ENCODE peak calls at places on chromosomes 12 and 14, in eight cellular contexts. One of them, this sample, is unnamed. For H3K36me3, the result is how much of the 10 kb centered on the place peaks cover.

GRCh38 chr14:33401326-33401725 is 462.6 kb downstream of the NPAS3 start:
- DNase-seq in fibroblast of lung: no peak
- DNase-seq in cardiac muscle cell: no peak
- DNase-seq in right atrium auricular region: no peak
- DNase-seq in thoracic aorta: no peak
- DNase-seq in right lobe of liver: no peak
- DNase-seq in GM23338: no peak
- DNase-seq in brain microvascular endothelial cell: no peak
- DNase-seq in this sample: no peak

GRCh38 chr12:14871247-14871646 is 14.4 kb downstream of the MGP start:
- DNase-seq in brain microvascular endothelial cell: no peak
- DNase-seq in fibroblast of lung: no peak
- DNase-seq in thoracic aorta: no peak
- DNase-seq in right atrium auricular region: no peak
- DNase-seq in right lobe of liver: no peak
- DNase-seq in cardiac muscle cell: no peak
- DNase-seq in GM23338: no peak
- DNase-seq in this sample: no peak

GRCh38 chr14:32049361-32050103 is 27.6 kb upstream of the ARHGAP5 start:
- DNase-seq in right atrium auricular region: no peak
- DNase-seq in right lobe of liver: no peak
- DNase-seq in cardiac muscle cell: no peak
- DNase-seq in GM23338: no peak
- DNase-seq in brain microvascular endothelial cell: no peak
- DNase-seq in thoracic aorta: no peak
- DNase-seq in fibroblast of lung: no peak
- DNase-seq in this sample: no peak

GRCh38 chr12:43847427-43847826 is 11.5 kb downstream of the TMEM117 start:
- DNase-seq in cardiac muscle cell: no peak
- DNase-seq in GM23338: no peak
- DNase-seq in fibroblast of lung: peak
- DNase-seq in thoracic aorta: no peak
- DNase-seq in right lobe of liver: no peak
- DNase-seq in brain microvascular endothelial cell: peak
- DNase-seq in right atrium auricular region: no peak
- DNase-seq in this sample: no peak

GRCh38 chr12:49982246-49983229 is 9.8 kb downstream of the AQP6 start:
- DNase-seq in GM23338: no peak
- DNase-seq in fibroblast of lung: no peak
- DNase-seq in right lobe of liver: no peak
- DNase-seq in thoracic aorta: no peak
- DNase-seq in brain microvascular endothelial cell: no peak
- DNase-seq in cardiac muscle cell: no peak
- DNase-seq in right atrium auricular region: no peak
- DNase-seq in this sample: no peak

GRCh38 chr12:85606455-85606854 is 229.8 kb downstream of the RASSF9 start:
- DNase-seq in right lobe of liver: no peak
- DNase-seq in right atrium auricular region: no peak
- DNase-seq in GM23338: no peak
- DNase-seq in cardiac muscle cell: no peak
- DNase-seq in fibroblast of lung: no peak
- DNase-seq in brain microvascular endothelial cell: no peak
- DNase-seq in thoracic aorta: no peak
- DNase-seq in this sample: no peak

GRCh38 chr12:80698847-80699542 is 8.4 kb upstream of the MYF6 start:
- DNase-seq in brain microvascular endothelial cell: no peak
- DNase-seq in fibroblast of lung: no peak
- DNase-seq in right atrium auricular region: no peak
- DNase-seq in GM23338: no peak
- DNase-seq in thoracic aorta: no peak
- DNase-seq in cardiac muscle cell: no peak
- DNase-seq in right lobe of liver: no peak
- DNase-seq in this sample: no peak

GRCh38 chr14:61145258-61145902 is 135.8 kb downstream of the TMEM30B start:
- DNase-seq in brain microvascular endothelial cell: peak
- DNase-seq in right lobe of liver: no peak
- DNase-seq in GM23338: no peak
- DNase-seq in right atrium auricular region: no peak
- DNase-seq in cardiac muscle cell: no peak
- DNase-seq in thoracic aorta: no peak
- DNase-seq in fibroblast of lung: peak
- DNase-seq in this sample: no peak

GRCh38 chr14:96803958-96804357 is 6.8 kb downstream of the VRK1 start:
- DNase-seq in cardiac muscle cell: no peak
- DNase-seq in fibroblast of lung: peak
- DNase-seq in right atrium auricular region: no peak
- DNase-seq in brain microvascular endothelial cell: no peak
- DNase-seq in GM23338: no peak
- DNase-seq in thoracic aorta: no peak
- DNase-seq in right lobe of liver: no peak
- DNase-seq in this sample: no peak

GRCh38 chr12:75554556-75554880 is 43.1 kb upstream of the KRR1 start:
- DNase-seq in right atrium auricular region: no peak
- DNase-seq in right lobe of liver: no peak
- DNase-seq in cardiac muscle cell: no peak
- DNase-seq in thoracic aorta: no peak
- DNase-seq in GM23338: no peak
- DNase-seq in fibroblast of lung: peak
- DNase-seq in brain microvascular endothelial cell: no peak
- DNase-seq in this sample: no peak

GRCh38 chr12:117679776-117680175 is 289.0 kb downstream of the KSR2 start:
- DNase-seq in right atrium auricular region: no peak
- DNase-seq in thoracic aorta: no peak
- DNase-seq in GM23338: no peak
- DNase-seq in cardiac muscle cell: no peak
- DNase-seq in right lobe of liver: no peak
- DNase-seq in fibroblast of lung: no peak
- DNase-seq in brain microvascular endothelial cell: no peak
- DNase-seq in this sample: no peak

GRCh38 chr12:104454997-104455396 is 1.8 kb upstream of the CHST11 start:
- DNase-seq in fibroblast of lung: peak
- DNase-seq in right atrium auricular region: no peak
- DNase-seq in GM23338: no peak
- DNase-seq in brain microvascular endothelial cell: no peak
- DNase-seq in cardiac muscle cell: no peak
- DNase-seq in thoracic aorta: no peak
- DNase-seq in right lobe of liver: no peak
- DNase-seq in this sample: no peak

GRCh38 chr14:55712505-55712904 is 132.5 kb downstream of the KTN1 start:
- DNase-seq in GM23338: no peak
- DNase-seq in right lobe of liver: peak
- DNase-seq in brain microvascular endothelial cell: no peak
- DNase-seq in fibroblast of lung: no peak
- DNase-seq in thoracic aorta: no peak
- DNase-seq in right atrium auricular region: no peak
- DNase-seq in cardiac muscle cell: no peak
- DNase-seq in this sample: no peak

GRCh38 chr12:117228239-117228638 is 38.0 kb upstream of the FBXO21 start:
- DNase-seq in fibroblast of lung: no peak
- DNase-seq in thoracic aorta: no peak
- DNase-seq in GM23338: no peak
- DNase-seq in brain microvascular endothelial cell: peak
- DNase-seq in right lobe of liver: no peak
- DNase-seq in cardiac muscle cell: no peak
- DNase-seq in right atrium auricular region: no peak
- DNase-seq in this sample: no peak

GRCh38 chr12:104742551-104742961 is 215.5 kb downstream of the SLC41A2 start:
- DNase-seq in fibroblast of lung: no peak
- DNase-seq in cardiac muscle cell: no peak
- DNase-seq in brain microvascular endothelial cell: no peak
- DNase-seq in right atrium auricular region: no peak
- DNase-seq in right lobe of liver: no peak
- DNase-seq in thoracic aorta: no peak
- DNase-seq in GM23338: no peak
- DNase-seq in this sample: no peak

GRCh38 chr12:96501139-96501741 is 11.9 kb downstream of the CFAP54 start:
- DNase-seq in brain microvascular endothelial cell: peak
- DNase-seq in right lobe of liver: no peak
- DNase-seq in fibroblast of lung: peak
- DNase-seq in thoracic aorta: no peak
- DNase-seq in cardiac muscle cell: no peak
- DNase-seq in GM23338: peak
- DNase-seq in right atrium auricular region: no peak
- DNase-seq in this sample: peak

GRCh38 chr14:68124050-68124449 is 304.5 kb downstream of the RAD51B start:
- DNase-seq in brain microvascular endothelial cell: no peak
- DNase-seq in right lobe of liver: no peak
- DNase-seq in cardiac muscle cell: no peak
- DNase-seq in GM23338: no peak
- DNase-seq in fibroblast of lung: no peak
- DNase-seq in thoracic aorta: no peak
- DNase-seq in right atrium auricular region: no peak
- DNase-seq in this sample: no peak

GRCh38 chr14:68127166-68127565 is 307.6 kb downstream of the RAD51B start:
- DNase-seq in thoracic aorta: no peak
- DNase-seq in brain microvascular endothelial cell: no peak
- DNase-seq in right lobe of liver: no peak
- DNase-seq in GM23338: no peak
- DNase-seq in cardiac muscle cell: no peak
- DNase-seq in right atrium auricular region: no peak
- DNase-seq in fibroblast of lung: no peak
- DNase-seq in this sample: no peak

GRCh38 chr14:68124885-68125731 is 305.5 kb downstream of the RAD51B start:
- DNase-seq in right lobe of liver: no peak
- DNase-seq in brain microvascular endothelial cell: peak
- DNase-seq in fibroblast of lung: no peak
- DNase-seq in GM23338: no peak
- DNase-seq in cardiac muscle cell: no peak
- DNase-seq in thoracic aorta: no peak
- DNase-seq in right atrium auricular region: no peak
- DNase-seq in this sample: no peak
- H3K27ac ChIP-seq in right lobe of liver: no peak
- H3K27ac ChIP-seq in brain microvascular endothelial cell: peak
- H3K27ac ChIP-seq in fibroblast of lung: no peak
- H3K27ac ChIP-seq in GM23338: no peak
- H3K27ac ChIP-seq in cardiac muscle cell: no peak
- H3K27ac ChIP-seq in thoracic aorta: peak
- H3K27ac ChIP-seq in right atrium auricular region: no peak
- H3K27ac ChIP-seq in this sample: peak

DNA sequence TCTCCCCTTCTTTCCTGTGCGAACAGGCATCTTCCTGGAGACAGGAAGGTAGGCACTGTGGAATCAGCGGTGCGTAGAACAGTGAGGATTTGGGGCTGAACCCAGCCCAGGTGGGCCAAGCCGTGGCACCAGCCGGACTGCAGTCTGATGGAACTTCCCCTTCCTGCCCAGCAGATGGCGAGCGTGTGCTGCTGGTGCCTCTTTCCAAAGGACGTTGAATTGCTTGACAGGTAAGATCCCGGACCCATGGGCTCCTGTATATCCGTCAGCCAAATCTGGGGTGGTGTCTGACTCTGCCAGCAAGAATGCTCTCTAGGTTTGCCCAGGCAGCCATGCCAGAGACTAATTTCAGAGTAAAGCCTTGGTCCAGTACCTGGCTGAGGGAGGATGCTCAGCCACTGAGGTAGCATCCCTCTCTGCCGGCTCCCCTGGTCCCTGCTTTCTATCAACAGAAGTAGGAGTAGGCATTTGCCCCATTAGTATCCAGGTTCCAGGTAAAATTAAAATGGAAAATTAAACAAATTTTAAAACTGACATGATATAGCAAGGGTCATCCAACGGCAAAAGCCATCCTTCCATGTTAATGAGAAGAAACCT is 21.1 kb upstream of the KCNA5 start:
- DNase-seq in right lobe of liver: no peak
- DNase-seq in thoracic aorta: no peak
- DNase-seq in right atrium auricular region: no peak
- DNase-seq in fibroblast of lung: peak
- DNase-seq in cardiac muscle cell: peak
- DNase-seq in GM23338: peak
- DNase-seq in brain microvascular endothelial cell: no peak
- DNase-seq in this sample: peak
- TF ChIP-seq CTCF in right lobe of liver: peak
- TF ChIP-seq CTCF in thoracic aorta: peak
- TF ChIP-seq CTCF in right atrium auricular region: peak
- TF ChIP-seq CTCF in fibroblast of lung: peak
- TF ChIP-seq CTCF in cardiac muscle cell: peak
- TF ChIP-seq CTCF in GM23338: peak
- TF ChIP-seq CTCF in brain microvascular endothelial cell: peak
- TF ChIP-seq CTCF in this sample: peak

GRCh38 chr14:67168110-67168441 is 21.2 kb upstream of the GARIN2 start:
- DNase-seq in right atrium auricular region: no peak
- DNase-seq in thoracic aorta: no peak
- DNase-seq in cardiac muscle cell: no peak
- DNase-seq in fibroblast of lung: no peak
- DNase-seq in right lobe of liver: no peak
- DNase-seq in GM23338: no peak
- DNase-seq in brain microvascular endothelial cell: no peak
- DNase-seq in this sample: no peak

GRCh38 chr14:67167420-67168109 is 21.7 kb upstream of the GARIN2 start:
- DNase-seq in brain microvascular endothelial cell: no peak
- DNase-seq in fibroblast of lung: no peak
- DNase-seq in right lobe of liver: no peak
- DNase-seq in right atrium auricular region: no peak
- DNase-seq in cardiac muscle cell: no peak
- DNase-seq in thoracic aorta: no peak
- DNase-seq in GM23338: peak
- DNase-seq in this sample: no peak

GRCh38 chr14:67162390-67162789 is 26.9 kb upstream of the GARIN2 start:
- DNase-seq in fibroblast of lung: no peak
- DNase-seq in GM23338: no peak
- DNase-seq in brain microvascular endothelial cell: no peak
- DNase-seq in cardiac muscle cell: no peak
- DNase-seq in thoracic aorta: no peak
- DNase-seq in right lobe of liver: no peak
- DNase-seq in right atrium auricular region: no peak
- DNase-seq in this sample: no peak

GRCh38 chr14:67170706-67171105 is 18.5 kb upstream of the GARIN2 start:
- DNase-seq in fibroblast of lung: no peak
- DNase-seq in right atrium auricular region: no peak
- DNase-seq in right lobe of liver: no peak
- DNase-seq in cardiac muscle cell: no peak
- DNase-seq in brain microvascular endothelial cell: no peak
- DNase-seq in thoracic aorta: no peak
- DNase-seq in GM23338: no peak
- DNase-seq in this sample: no peak

DNA sequence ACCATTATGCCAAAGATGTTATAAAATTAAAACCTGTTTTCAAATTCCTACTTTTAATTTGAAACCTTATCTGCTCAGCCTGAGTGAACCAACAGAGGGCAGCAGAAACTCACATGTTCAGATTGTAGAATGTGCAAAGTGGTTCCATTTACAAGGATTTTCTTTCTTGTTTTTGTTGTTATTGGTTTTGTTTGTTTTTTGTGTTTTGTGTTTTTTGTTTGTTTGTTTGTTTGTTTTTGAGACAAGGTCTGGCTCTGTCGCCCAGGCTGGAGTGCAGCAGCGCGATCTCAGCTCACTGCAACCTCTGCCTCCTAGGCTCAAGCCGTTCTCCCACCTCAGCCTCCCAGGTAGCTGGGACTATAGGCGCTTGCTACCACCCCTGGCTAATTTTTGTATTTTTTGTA is 22.8 kb upstream of the GARIN2 start:
- DNase-seq in fibroblast of lung: peak
- DNase-seq in right lobe of liver: no peak
- DNase-seq in brain microvascular endothelial cell: peak
- DNase-seq in GM23338: peak
- DNase-seq in right atrium auricular region: no peak
- DNase-seq in cardiac muscle cell: peak
- DNase-seq in thoracic aorta: no peak
- DNase-seq in this sample: no peak
- H3K36me3 ChIP-seq in fibroblast of lung: under half
- H3K36me3 ChIP-seq in right lobe of liver: under half
- H3K36me3 ChIP-seq in brain microvascular endothelial cell: under half
- H3K36me3 ChIP-seq in GM23338: under half
- H3K36me3 ChIP-seq in right atrium auricular region: under half
- H3K36me3 ChIP-seq in cardiac muscle cell: under half
- H3K36me3 ChIP-seq in thoracic aorta: under half
- H3K36me3 ChIP-seq in this sample: under half

GRCh38 chr12:109016978-109017377 is 3.9 kb downstream of the SVOP start:
- DNase-seq in cardiac muscle cell: no peak
- DNase-seq in thoracic aorta: no peak
- DNase-seq in fibroblast of lung: no peak
- DNase-seq in GM23338: no peak
- DNase-seq in right lobe of liver: no peak
- DNase-seq in right atrium auricular region: no peak
- DNase-seq in brain microvascular endothelial cell: no peak
- DNase-seq in this sample: no peak
- H3K27ac ChIP-seq in cardiac muscle cell: no peak
- H3K27ac ChIP-seq in thoracic aorta: no peak
- H3K27ac ChIP-seq in fibroblast of lung: no peak
- H3K27ac ChIP-seq in GM23338: no peak
- H3K27ac ChIP-seq in right lobe of liver: no peak
- H3K27ac ChIP-seq in right atrium auricular region: no peak
- H3K27ac ChIP-seq in brain microvascular endothelial cell: no peak
- H3K27ac ChIP-seq in this sample: no peak